ENCODE peak calls at places on chromosomes 3 and 15, in five cellular contexts. Z, U, D, F and N are unnamed samples.

GRCh38 chr3:41222508-41222907 is 23.2 kb downstream of the CTNNB1 start:
- DNase-seq in D (peak; percentile 30), U (no peak), Z (no peak), F (peak; percentile 64), N (no peak)

GRCh38 chr3:128936341-128936740 is 56.9 kb downstream of the ACAD9 start:
- DNase-seq in F (no peak), D (no peak), U (no peak), Z (no peak), N (no peak)

GRCh38 chr15:73766598-73766997 is 13.4 kb upstream of the INSYN1 start:
- DNase-seq in D (no peak), F (no peak), Z (no peak), U (no peak), N (no peak)

GRCh38 chr3:100103558-100104441 is 10.5 kb downstream of the FILIP1L start:
- DNase-seq in F (peak; percentile 90), U (peak; percentile 80), D (peak; percentile 32), Z (no peak), N (no peak)

GRCh38 chr15:66760968-66761722 is 59.1 kb downstream of the SMAD6 start:
- DNase-seq in U (no peak), Z (no peak), D (peak; percentile 85), F (peak; percentile 79), N (peak; percentile 53)

GRCh38 chr15:61685971-61686370 is 374.3 kb downstream of the VPS13C start:
- DNase-seq in F (no peak), D (no peak), U (no peak), Z (no peak), N (no peak)

GRCh38 chr3:2920103-2920502 is 190.1 kb downstream of the IL5RA start:
- DNase-seq in Z (no peak), D (no peak), U (no peak), F (no peak), N (no peak)

GRCh38 chr15:40274350-40275274 is 8.3 kb downstream of the ANKRD63 start:
- DNase-seq in Z (peak; percentile 81), F (peak; percentile 87), U (peak; percentile 78), D (peak; percentile 91), N (peak; percentile 91)

GRCh38 chr15:65081758-65082157 is 5.2 kb downstream of the KBTBD13 start:
- DNase-seq in F (no peak), U (no peak), Z (no peak), D (no peak), N (no peak)

GRCh38 chr15:34324933-34325332 is 12.6 kb downstream of the SLC12A6 start:
- DNase-seq in F (no peak), D (no peak), U (no peak), Z (no peak), N (no peak)

GRCh38 chr3:157738441-157738840 is 235.2 kb upstream of the VEPH1 start:
- DNase-seq in Z (no peak), D (no peak), U (no peak), F (no peak), N (no peak)

GRCh38 chr3:54146383-54147239 is 24.3 kb downstream of the CACNA2D3 start:
- DNase-seq in Z (peak; percentile 84), U (peak; percentile 38), F (no peak), D (peak; percentile 58), N (peak; percentile 75)

GRCh38 chr3:197516517-197516889 is 39.3 kb downstream of the BDH1 start:
- DNase-seq in U (no peak), F (peak; percentile 74), Z (peak; percentile 47), D (peak; percentile 78), N (peak; percentile 87)

GRCh38 chr3:13878711-13879101 is 1.2 kb downstream of the WNT7A start:
- DNase-seq in D (no peak), Z (peak; percentile 12), F (no peak), U (no peak), N (no peak)

GRCh38 chr3:178325330-178325729 is 210.9 kb upstream of the KCNMB2 start:
- DNase-seq in F (peak; percentile 75), D (peak; percentile 78), U (peak; percentile 28), Z (no peak), N (peak; percentile 15)

GRCh38 chr3:196975349-196975748 is 6.7 kb upstream of the PIGZ start:
- DNase-seq in Z (no peak), F (no peak), U (no peak), D (no peak), N (no peak)

GRCh38 chr3:110749006-110749405 is 322.6 kb upstream of the NECTIN3 start:
- DNase-seq in D (no peak), Z (no peak), U (no peak), F (no peak), N (no peak)

GRCh38 chr3:116453676-116454346 is 8.5 kb upstream of the LSAMP start:
- DNase-seq in F (peak; percentile 63), D (peak; percentile 29), U (no peak), Z (no peak), N (no peak)

GRCh38 chr15:73972984-73973682 is 19.0 kb downstream of the STOML1 start:
- DNase-seq in D (peak; percentile 88), U (peak; percentile 78), F (peak; percentile 81), Z (peak; percentile 88), N (peak; percentile 92)

GRCh38 chr3:68931406-68932149 is 769 bp downstream of the TAFA4 start:
- DNase-seq in F (no peak), U (no peak), D (no peak), Z (peak; percentile 46), N (peak; percentile 13)

GRCh38 chr15:93997071-93997658 is 234.2 kb upstream of the MCTP2 start:
- DNase-seq in F (peak; percentile 37), U (no peak), Z (no peak), D (peak; percentile 27), N (peak; percentile 52)

GRCh38 chr3:159751754-159752153 is 236.9 kb upstream of the IL12A start:
- DNase-seq in Z (no peak), U (no peak), F (no peak), D (no peak), N (no peak)

GRCh38 chr3:101574388-101575156 is 592 bp downstream of the PCNP start:
- DNase-seq in Z (peak; percentile 33), F (peak; percentile 61), U (peak; percentile 51), D (peak; percentile 52), N (no peak)

GRCh38 chr3:23202203-23202920 is 765 bp upstream of the UBE2E2 start:
- DNase-seq in Z (no peak), D (peak; percentile 41), F (peak; percentile 19), U (no peak), N (no peak)

GRCh38 chr15:39598958-39599845 is 18.3 kb downstream of the THBS1 start:
- DNase-seq in U (no peak), Z (no peak), F (peak; percentile 38), D (peak; percentile 33), N (no peak)

GRCh38 chr3:184377882-184378445 is at the start of gene THPO:
- DNase-seq in Z (peak; percentile 95), F (no peak), U (no peak), D (no peak), N (peak; percentile 65)
- H3K4me3 ChIP-seq in Z (peak within 1 kb of the TSS; percentile 25), F (no peak within 1 kb of the TSS), U (no peak within 1 kb of the TSS), D (no peak within 1 kb of the TSS), N (no peak within 1 kb of the TSS)

GRCh38 chr3:78742041-78742440 is 1025.8 kb downstream of the ROBO1 start:
- DNase-seq in D (no peak), Z (no peak), U (peak; percentile 8), F (no peak), N (no peak)
- H3K4me3 ChIP-seq in D (no peak overlapping the region), Z (no peak overlapping the region), U (no peak overlapping the region), F (no peak overlapping the region), N (no peak overlapping the region)

GRCh38 chr3:45599424-45599886 is 4.9 kb downstream of the LIMD1 start:
- DNase-seq in F (no peak), U (no peak), Z (no peak), D (no peak), N (no peak)

GRCh38 chr3:45596290-45596791 is 1.8 kb downstream of the LIMD1 start:
- DNase-seq in D (no peak), F (no peak), U (peak; percentile 50), Z (no peak), N (no peak)

GRCh38 chr3:45597166-45597565 is 2.6 kb downstream of the LIMD1 start:
- DNase-seq in Z (no peak), U (no peak), F (peak; percentile 50), D (peak; percentile 48), N (no peak)

GRCh38 chr3:45595364-45596154 is 1.0 kb downstream of the LIMD1 start:
- DNase-seq in Z (no peak), D (no peak), U (no peak), F (peak; percentile 54), N (no peak)

DNA sequence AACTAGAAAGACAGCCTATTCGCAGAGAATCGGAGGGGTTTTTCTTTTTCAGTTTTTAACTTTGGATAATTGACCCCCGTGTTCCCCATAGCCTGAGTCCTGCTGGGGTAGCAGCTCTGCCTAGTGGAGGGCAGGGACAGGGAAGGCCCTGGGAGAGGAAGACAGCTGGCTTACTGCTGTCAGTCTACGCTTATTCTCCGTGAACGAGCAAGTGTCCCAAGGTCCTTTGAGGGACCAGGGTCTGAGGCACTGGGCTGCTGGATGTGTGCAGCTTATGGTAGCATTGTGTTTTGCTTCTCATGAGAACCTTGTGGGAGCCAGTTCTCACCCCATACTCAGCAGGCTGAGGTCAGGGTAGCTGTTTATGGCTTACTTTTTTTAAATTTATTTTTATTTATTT is 3.0 kb downstream of the LIMD1 start:
- DNase-seq in F (no peak), D (no peak), Z (no peak), U (no peak), N (no peak)
- H3K4me3 ChIP-seq in F (peak overlapping the region; percentile 81), D (no peak overlapping the region), Z (no peak overlapping the region), U (peak overlapping the region; percentile 89), N (no peak overlapping the region)

GRCh38 chr15:78341057-78341763 is 1.1 kb downstream of the CRABP1 start:
- DNase-seq in U (no peak), Z (no peak), D (no peak), F (no peak), N (peak; percentile 42)
- H3K4me3 ChIP-seq in U (no peak overlapping the region), Z (no peak overlapping the region), D (peak overlapping the region; percentile 11), F (no peak overlapping the region), N (peak overlapping the region; percentile 36)